ENCODE peak calls at places on chromosome 21, in seven cellular contexts. U is adrenal gland, X is spleen, C is IMR-90, K is A549, W is NB4, F is esophagus squamous epithelium. S is an unnamed sample.

GRCh38 chr21:44335266-44336059 is 3.7 kb downstream of the CFAP410 start:
- DNase-seq in W (no peak), U (no peak), X (no peak), K (no peak), C (no peak), F (no peak), S (no peak)

GRCh38 chr21:15063821-15064575 is 802 bp downstream of the NRIP1 start:
- DNase-seq in U (peak), C (no peak), W (no peak), F (no peak), X (no peak), K (no peak), S (peak)

GRCh38 chr21:34669149-34669879 is 520 bp downstream of the CLIC6 start:
- DNase-seq in W (no peak), F (no peak), U (no peak), K (no peak), X (no peak), C (no peak), S (no peak)

GRCh38 chr21:16280731-16281130 is 550.9 kb downstream of the USP25 start:
- DNase-seq in W (no peak), U (no peak), X (no peak), F (no peak), K (no peak), C (no peak), S (peak)

GRCh38 chr21:30487336-30487735 is at the start of gene KRTAP19-2:
- DNase-seq in F (no peak), C (no peak), U (no peak), W (no peak), X (no peak), K (no peak), S (no peak)

GRCh38 chr21:31117046-31117916 is 79.0 kb upstream of the KRTAP19-8 start:
- DNase-seq in X (no peak), C (peak), K (no peak), U (no peak), F (no peak), W (peak), S (no peak)

GRCh38 chr21:34900376-34900775 is 148.7 kb downstream of the RUNX1 start:
- DNase-seq in K (no peak), X (no peak), U (no peak), F (no peak), W (peak), C (no peak), S (no peak)

GRCh38 chr21:27802816-27803475 is 836.1 kb upstream of the ADAMTS5 start:
- DNase-seq in X (no peak), F (no peak), K (peak), C (peak), U (peak), W (peak), S (peak)

GRCh38 chr21:15293251-15293650 is 228.5 kb upstream of the NRIP1 start:
- DNase-seq in F (no peak), U (no peak), W (no peak), K (peak), X (no peak), C (peak), S (no peak)

GRCh38 chr21:44383216-44383615 is 29.8 kb downstream of the TRPM2 start:
- DNase-seq in K (no peak), U (no peak), W (no peak), X (no peak), F (no peak), C (no peak), S (no peak)

GRCh38 chr21:38988211-38989096 is 182.7 kb downstream of the ETS2 start:
- DNase-seq in U (no peak), X (no peak), K (no peak), F (no peak), W (no peak), C (no peak), S (peak)

GRCh38 chr21:29298348-29299045 is at the start of gene BACH1:
- DNase-seq in X (peak), C (peak), K (peak), W (peak), F (peak), U (peak), S (peak)

GRCh38 chr21:45537111-45537745 is 5.0 kb downstream of the SLC19A1 start:
- DNase-seq in K (no peak), X (peak), W (no peak), F (no peak), U (peak), C (no peak), S (no peak)

GRCh38 chr21:14071902-14072734 is 138.6 kb downstream of the LIPI start:
- DNase-seq in X (no peak), W (no peak), F (no peak), U (no peak), C (no peak), K (no peak), S (no peak)

GRCh38 chr21:34912022-34912933 is 136.8 kb downstream of the RUNX1 start:
- DNase-seq in X (no peak), F (no peak), K (no peak), C (no peak), U (no peak), W (peak), S (no peak)

GRCh38 chr21:32043458-32043857 is 170.6 kb downstream of the HUNK start:
- DNase-seq in U (no peak), X (no peak), W (no peak), F (no peak), K (no peak), C (no peak), S (no peak)

GRCh38 chr21:45975017-45975595 is 6.5 kb upstream of the COL6A1 start:
- DNase-seq in C (peak), X (peak), K (no peak), U (peak), W (no peak), F (no peak), S (peak)

GRCh38 chr21:43938751-43939442 is 73.2 kb upstream of the TRAPPC10 start:
- DNase-seq in K (peak), U (peak), F (peak), X (peak), C (peak), W (peak), S (peak)

GRCh38 chr21:46109251-46110221 is 11.6 kb downstream of the COL6A2 start:
- DNase-seq in W (no peak), F (no peak), C (no peak), K (no peak), X (peak), U (no peak), S (no peak)

GRCh38 chr21:44444286-44444931 is 10.9 kb upstream of the LRRC3 start:
- DNase-seq in U (no peak), F (no peak), K (no peak), X (peak), C (no peak), W (peak), S (no peak)

GRCh38 chr21:46555678-46556077 is 49.2 kb downstream of the S100B start:
- DNase-seq in F (no peak), U (no peak), K (no peak), W (no peak), X (no peak), C (no peak), S (no peak)

GRCh38 chr21:32309906-32310460 is 11.3 kb downstream of the MRAP start:
- DNase-seq in X (no peak), C (no peak), K (no peak), W (no peak), U (no peak), F (no peak), S (no peak)

GRCh38 chr21:44466351-44466954 is 11.1 kb downstream of the LRRC3 start:
- DNase-seq in X (no peak), K (no peak), C (no peak), U (no peak), F (no peak), W (no peak), S (no peak)

GRCh38 chr21:34360488-34361241 is 3.1 kb upstream of the KCNE2 start:
- DNase-seq in X (no peak), K (no peak), W (no peak), C (no peak), F (no peak), U (peak), S (peak)

GRCh38 chr21:36132691-36133090 is 2.2 kb upstream of the CBR3 start:
- DNase-seq in X (no peak), F (no peak), K (no peak), C (no peak), U (no peak), W (no peak), S (no peak)

GRCh38 chr21:36134820-36135390 is at the start of gene CBR3:
- DNase-seq in K (peak), X (peak), C (peak), U (peak), F (no peak), W (peak), S (peak)

GRCh38 chr21:36141513-36141925 is 6.6 kb downstream of the CBR3 start:
- DNase-seq in X (peak), U (peak), C (peak), F (peak), K (peak), W (peak), S (peak)

DNA sequence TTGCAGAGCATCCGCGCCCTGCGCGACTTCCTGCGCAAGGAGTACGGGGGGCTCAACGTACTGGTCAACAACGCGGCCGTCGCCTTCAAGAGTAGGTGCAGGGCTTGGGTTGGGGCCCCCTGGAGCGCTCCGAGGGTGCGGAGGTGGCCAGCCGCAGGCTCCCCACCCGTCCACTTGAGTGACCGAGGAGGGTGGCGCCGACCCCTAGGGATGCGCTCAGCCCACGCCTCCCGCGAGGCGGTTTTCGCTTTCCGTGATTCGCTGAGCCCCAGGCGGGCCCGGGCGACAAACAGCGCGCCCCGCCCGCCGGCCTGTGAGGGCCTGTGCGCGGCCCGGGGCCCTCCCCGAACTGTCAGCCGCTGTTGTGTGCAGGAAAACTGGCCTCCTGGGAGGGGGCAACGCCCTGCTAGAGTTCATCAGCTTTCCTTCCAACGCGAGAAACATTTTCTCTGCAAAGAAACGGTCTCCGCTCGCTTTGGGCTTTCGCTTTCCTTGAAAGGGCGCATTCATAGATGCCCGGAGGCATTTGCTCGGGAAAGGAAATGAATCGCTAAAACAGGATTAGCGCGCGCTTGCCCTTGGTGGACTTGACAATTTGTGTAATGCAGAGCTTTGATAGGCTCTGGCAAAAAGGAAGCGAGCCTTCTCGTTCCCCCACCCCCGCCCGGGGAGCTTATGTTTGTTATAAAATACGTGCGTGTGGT is 664 bp downstream of the CBR3 start:
- DNase-seq in K (peak), X (peak), U (peak), W (peak), F (no peak), C (peak), S (peak)
- TF ChIP-seq POLR2A in K (no peak), X (no peak), U (no peak), W (no peak), F (no peak), C (no peak), S (no peak)

GRCh38 chr21:37220433-37220980 is 46.6 kb downstream of the VPS26C start:
- DNase-seq in U (peak), F (no peak), W (peak), K (peak), C (peak), X (no peak), S (peak)
- TF ChIP-seq POLR2A in U (no peak), F (no peak), W (no peak), K (no peak), C (no peak), X (no peak), S (no peak)

DNA sequence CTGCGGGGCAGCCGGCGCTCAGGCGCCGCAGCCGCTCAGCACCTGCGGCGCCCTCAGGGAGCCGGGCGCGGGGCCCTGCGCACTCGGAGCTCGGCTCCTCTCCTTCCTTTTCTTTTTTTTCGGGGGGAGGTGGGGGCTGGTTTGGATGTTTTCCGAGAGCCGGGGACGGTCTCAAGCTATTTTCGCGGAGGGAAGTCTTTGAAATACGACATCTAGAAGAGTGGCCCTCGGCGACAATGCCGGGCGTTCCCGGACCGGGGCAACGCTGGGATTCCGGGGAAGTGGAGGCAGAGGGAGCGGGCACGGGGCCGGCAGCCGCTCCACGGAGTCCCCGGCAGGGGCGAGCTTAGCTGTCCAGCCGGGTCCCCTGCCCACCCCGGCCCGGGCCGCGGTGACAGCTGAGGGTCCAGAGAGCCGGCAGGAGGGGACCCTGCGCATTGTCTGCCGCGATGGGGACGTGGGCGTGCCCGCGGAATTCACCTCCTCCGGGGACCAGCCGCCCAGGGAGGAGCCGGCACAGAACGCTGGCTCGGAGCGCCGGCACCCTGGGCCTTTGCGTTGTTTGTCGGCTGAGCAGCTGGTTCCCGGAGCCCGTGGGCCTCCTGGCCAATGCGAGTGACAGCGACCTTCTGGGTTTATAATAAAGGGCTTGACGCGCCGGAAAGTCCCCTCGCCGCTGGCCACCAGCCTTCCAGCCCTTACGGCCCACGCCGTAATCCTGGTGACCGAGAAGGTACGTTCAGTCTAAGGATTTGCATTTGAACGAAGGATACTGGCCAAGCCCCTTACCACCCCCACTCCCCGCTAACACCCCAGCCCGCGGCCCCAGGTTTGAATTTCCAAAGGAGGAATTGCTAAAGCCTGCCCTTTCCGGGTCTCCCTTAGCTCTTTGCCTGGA is 582 bp downstream of the SLC37A1 start:
- DNase-seq in W (peak), K (peak), U (peak), X (peak), C (no peak), F (no peak), S (peak)
- TF ChIP-seq POLR2A in W (no peak), K (no peak), U (peak), X (no peak), C (no peak), F (no peak), S (no peak)

GRCh38 chr21:36385909-36386642 is 884 bp downstream of the CHAF1B start:
- DNase-seq in X (no peak), U (no peak), W (peak), C (peak), K (no peak), F (no peak), S (no peak)
- TF ChIP-seq POLR2A in X (no peak), U (no peak), W (no peak), C (no peak), K (no peak), F (no peak), S (no peak)

S was measured in testis.